ENCODE peak calls at places on chromosomes 7 and 10, in four cellular contexts. V, K, B and S are unnamed samples.

GRCh38 chr10:31757374-31757773 is 171.3 kb downstream of the ARHGAP12 start:
- DNase-seq in K (no peak), V (no peak), B (no peak), S (no peak)

GRCh38 chr10:103839867-103840746 is 15.3 kb downstream of the SH3PXD2A start:
- DNase-seq in V (no peak), K (no peak), B (no peak), S (peak)

GRCh38 chr10:22927163-22927562 is 690 bp upstream of the ARMC3 start:
- DNase-seq in B (no peak), K (no peak), V (no peak), S (no peak)

GRCh38 chr7:82335927-82336326 is 107.7 kb downstream of the CACNA2D1 start:
- DNase-seq in B (no peak), K (peak), V (no peak), S (no peak)

GRCh38 chr10:103254538-103255325 is 9.0 kb downstream of the RPEL1 start:
- DNase-seq in B (no peak), V (no peak), K (no peak), S (no peak)

GRCh38 chr10:132143162-132143561 is 43.6 kb upstream of the DPYSL4 start:
- DNase-seq in V (no peak), K (no peak), B (no peak), S (no peak)

GRCh38 chr10:42776681-42777080 is 5.9 kb upstream of the BMS1 start:
- DNase-seq in B (no peak), K (no peak), V (no peak), S (no peak)

GRCh38 chr7:135283959-135284638 is 50.5 kb downstream of the STRA8 start:
- DNase-seq in V (no peak), K (no peak), B (no peak), S (peak)

GRCh38 chr7:107661081-107661864 is 645 bp downstream of the SLC26A4 start:
- DNase-seq in V (peak), K (peak), B (no peak), S (no peak)

GRCh38 chr10:8053446-8054242 is 844 bp upstream of the GATA3 start:
- DNase-seq in K (peak), V (peak), B (no peak), S (peak)

GRCh38 chr10:1687606-1688005 is 49.7 kb downstream of the ADARB2 start:
- DNase-seq in V (no peak), B (no peak), K (no peak), S (no peak)

GRCh38 chr7:141640239-141640840 is 61.6 kb downstream of the DENND11 start:
- DNase-seq in B (no peak), K (no peak), V (no peak), S (no peak)

GRCh38 chr7:23473848-23474097 is 3.5 kb upstream of the IGF2BP3 start:
- DNase-seq in V (no peak), K (no peak), B (no peak), S (no peak)

GRCh38 chr7:82694020-82694419 is 250.4 kb upstream of the CACNA2D1 start:
- DNase-seq in V (no peak), B (no peak), K (no peak), S (no peak)

GRCh38 chr7:39749177-39749576 is 125.8 kb downstream of the RALA start:
- DNase-seq in V (no peak), K (peak), B (no peak), S (no peak)

GRCh38 chr7:98907570-98907969 is 29.2 kb downstream of the TRRAP start:
- DNase-seq in B (no peak), K (no peak), V (no peak), S (no peak)

GRCh38 chr10:110365356-110366143 is 60.8 kb upstream of the SMNDC1 start:
- DNase-seq in B (no peak), K (no peak), V (no peak), S (no peak)

GRCh38 chr10:43055217-43055616 is 21.7 kb upstream of the RET start:
- DNase-seq in V (peak), B (no peak), K (no peak), S (peak)

GRCh38 chr10:60376953-60377352 is 12.7 kb downstream of the ANK3 start:
- DNase-seq in V (no peak), K (no peak), B (no peak), S (no peak)

GRCh38 chr7:2726316-2727018 is 38.5 kb downstream of the AMZ1 start:
- DNase-seq in K (no peak), B (no peak), V (peak), S (peak)

GRCh38 chr7:2873686-2874551 is 29.8 kb upstream of the GNA12 start:
- DNase-seq in V (no peak), K (peak), B (peak), S (no peak)

GRCh38 chr10:129191848-129192247 is 275.2 kb upstream of the MGMT start:
- DNase-seq in B (no peak), K (no peak), V (no peak), S (no peak)

GRCh38 chr7:76513817-76514799 is 3.8 kb downstream of the UPK3B start:
- DNase-seq in V (peak), B (no peak), K (no peak), S (peak)

GRCh38 chr7:30933124-30933893 is 21.7 kb downstream of the AQP1 start:
- DNase-seq in V (peak), B (no peak), K (no peak), S (no peak)

GRCh38 chr10:28790146-28790545 is 112.8 kb downstream of the BAMBI start:
- DNase-seq in B (no peak), V (no peak), K (no peak), S (no peak)

DNA sequence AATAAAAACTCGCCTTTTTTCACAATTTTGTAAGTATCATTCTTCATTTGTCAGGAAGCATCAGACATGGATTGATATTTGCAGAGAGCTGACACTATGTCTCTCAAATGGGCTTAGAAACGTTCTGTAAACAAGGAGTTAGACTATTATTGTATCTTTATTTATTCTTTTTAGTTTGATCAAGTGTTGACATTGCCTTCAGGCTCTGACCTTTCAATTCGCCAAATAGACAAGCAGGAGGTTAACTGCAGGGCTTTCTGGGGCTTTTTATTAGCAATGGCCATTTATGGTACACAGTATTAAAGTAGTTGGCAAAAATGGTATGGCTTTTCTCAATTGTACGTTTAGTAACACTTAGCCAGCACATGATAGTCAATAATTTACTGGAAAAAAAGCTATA is 221.7 kb downstream of the ZWINT start:
- DNase-seq in K (no peak), B (no peak), V (no peak), S (no peak)
- H3K4me3 ChIP-seq in K (no peak), B (no peak), V (no peak), S (no peak)

DNA sequence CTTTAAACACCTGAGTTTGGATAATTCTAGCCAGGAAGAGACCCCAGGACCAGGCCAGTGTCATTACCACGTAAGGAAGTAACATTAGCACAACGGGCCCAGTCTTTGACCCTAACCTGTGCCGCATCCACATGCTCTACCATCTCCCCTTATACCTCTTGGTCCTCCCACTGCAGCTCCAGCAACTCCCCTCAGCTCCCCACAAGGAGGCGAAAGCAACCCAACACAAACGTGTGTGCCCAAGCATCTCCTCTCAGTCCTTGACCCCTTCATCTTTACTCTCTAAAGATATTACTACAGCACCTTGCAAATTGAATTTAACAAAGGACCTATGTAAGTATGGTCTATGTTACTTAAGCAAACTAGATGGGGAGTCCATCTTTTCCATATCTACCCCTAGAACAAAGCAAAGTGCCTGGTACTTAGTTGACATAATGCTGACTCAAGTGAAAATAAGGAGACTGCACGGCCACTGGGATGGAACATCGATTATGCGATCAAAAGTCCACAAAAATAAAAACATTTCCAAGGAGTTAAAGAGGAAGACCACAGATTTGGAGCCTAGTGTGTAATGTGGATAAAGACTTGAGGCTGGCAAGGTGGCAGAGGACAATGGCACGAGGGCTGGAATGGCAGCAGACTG is 147.7 kb downstream of the JAZF1 start:
- DNase-seq in V (no peak), K (no peak), B (no peak), S (no peak)
- H3K4me3 ChIP-seq in V (no peak), K (no peak), B (no peak), S (no peak)

DNA sequence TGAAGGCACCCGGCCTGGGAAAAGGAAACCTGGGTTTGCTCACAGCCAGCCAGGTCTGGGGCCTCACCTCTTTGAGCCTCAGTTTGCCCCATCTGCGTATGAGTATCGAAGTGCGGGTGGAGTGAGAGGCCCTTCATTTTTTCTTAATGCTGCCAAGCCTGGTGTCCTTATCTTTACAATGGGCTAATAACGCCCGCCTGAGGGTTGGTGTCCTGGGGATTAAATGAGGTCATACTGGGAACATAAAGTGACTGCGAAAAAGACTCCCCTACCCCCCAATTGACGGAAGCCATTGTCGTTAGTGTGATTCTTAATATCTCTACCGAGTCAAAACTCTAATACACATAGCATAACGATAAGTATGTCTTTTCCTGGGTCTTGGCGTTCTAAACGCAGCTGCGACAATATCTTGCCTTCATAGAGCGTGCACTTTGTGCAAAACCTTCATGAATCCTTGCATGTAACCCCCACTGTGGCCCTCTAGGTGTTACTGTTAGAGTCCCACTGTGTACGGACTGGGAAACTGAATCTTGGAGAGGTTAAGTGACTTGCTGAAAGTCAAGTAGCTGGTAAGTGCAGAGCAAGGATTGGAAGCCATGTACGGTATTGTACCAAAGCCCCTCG is 11.4 kb upstream of the GRB10 start:
- DNase-seq in B (no peak), K (no peak), V (no peak), S (no peak)
- H3K4me3 ChIP-seq in B (peak), K (peak), V (no peak), S (peak)

DNA sequence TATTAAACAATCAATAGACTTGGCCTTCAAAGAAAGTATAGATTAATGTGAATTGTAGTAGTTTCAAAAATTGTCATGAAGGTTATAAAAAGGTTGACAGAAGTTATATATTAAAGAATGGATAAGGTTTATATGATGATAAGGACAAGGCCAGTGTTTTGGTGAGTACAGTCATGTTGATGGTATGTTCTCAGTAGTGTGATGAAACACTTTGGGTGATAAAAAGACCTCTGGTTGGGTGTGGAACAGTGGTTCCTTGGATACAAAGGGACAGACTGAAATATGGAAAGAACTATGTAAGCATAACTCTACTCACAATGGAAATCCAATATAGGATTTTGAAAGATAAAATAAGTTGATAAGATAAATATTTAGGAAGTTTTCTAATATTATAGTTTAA is 866.3 kb downstream of the ANKRD7 start:
- DNase-seq in V (no peak), B (no peak), K (peak), S (no peak)
- H3K4me3 ChIP-seq in V (no peak), B (no peak), K (no peak), S (no peak)

DNA sequence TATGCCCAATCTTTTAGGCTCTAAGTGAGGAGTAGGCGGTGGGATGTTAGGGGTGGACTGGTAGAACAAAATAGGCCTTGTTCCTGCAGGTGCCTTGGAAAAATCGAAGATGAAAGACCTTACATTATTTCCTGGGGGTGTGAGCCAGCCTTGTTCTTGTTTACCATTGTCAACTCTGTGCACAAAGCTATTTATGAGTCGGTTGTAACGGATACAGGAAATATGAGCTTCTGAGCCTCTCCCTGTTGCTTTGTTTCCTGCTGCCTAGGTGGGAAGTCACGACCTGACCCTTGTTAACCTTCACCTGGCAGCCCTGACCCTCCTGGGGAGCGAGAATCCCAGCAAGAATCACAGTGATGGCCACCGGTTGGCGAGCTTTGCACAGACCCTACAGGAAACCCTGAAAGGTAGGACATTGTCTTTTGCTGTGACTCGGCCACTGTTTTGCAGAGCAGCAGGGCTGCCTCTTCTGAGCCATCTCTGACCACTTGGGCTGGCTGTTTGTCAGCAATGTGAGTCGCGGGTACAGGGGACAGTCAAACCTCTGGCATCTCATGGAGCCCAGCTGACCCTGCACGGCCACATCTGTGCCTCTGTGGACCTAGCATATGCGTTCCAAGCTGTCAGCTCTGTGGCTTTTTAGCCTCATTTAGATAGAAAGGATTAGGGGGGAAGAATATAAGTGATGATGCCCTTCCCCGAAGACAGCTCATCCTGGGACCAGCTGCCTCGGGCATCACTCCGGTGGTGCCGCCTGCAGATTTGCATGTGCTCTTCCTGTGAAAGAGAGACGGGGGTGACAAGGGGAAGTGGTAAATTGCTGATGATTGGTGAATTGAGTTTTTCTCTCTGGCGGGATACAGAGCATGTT is 102.1 kb upstream of the ANLN start:
- DNase-seq in K (no peak), V (no peak), B (no peak), S (no peak)
- H3K4me3 ChIP-seq in K (no peak), V (no peak), B (no peak), S (no peak)